ENCODE peak calls at places on chromosomes 13 and 19, in eight cellular contexts. T, A, M, I, V, Q, Z and D are unnamed samples.

GRCh38 chr13:23621316-23621645 is 51.1 kb downstream of the TNFRSF19 start:
- DNase-seq in M (peak), Z (peak), I (peak), V (peak), Q (no peak), T (no peak), A (peak), D (peak)

GRCh38 chr13:83622422-83622784 is 259.9 kb downstream of the SLITRK1 start:
- DNase-seq in V (peak), Q (no peak), I (peak), Z (peak), T (no peak), A (peak), M (peak), D (no peak)

GRCh38 chr19:49133621-49134454 is 14.5 kb downstream of the PPFIA3 start:
- DNase-seq in M (peak), A (peak), Q (peak), I (peak), Z (peak), V (peak), T (no peak), D (no peak)

GRCh38 chr13:58434943-58435342 is 803.4 kb downstream of the PCDH17 start:
- DNase-seq in M (no peak), I (no peak), Z (no peak), Q (no peak), T (no peak), V (no peak), A (no peak), D (no peak)

GRCh38 chr13:96710166-96710866 is 284.0 kb downstream of the OXGR1 start:
- DNase-seq in V (peak), Q (no peak), I (no peak), A (no peak), Z (peak), M (no peak), T (no peak), D (no peak)

GRCh38 chr13:23771966-23772365 is 117.2 kb downstream of the MIPEP start:
- DNase-seq in T (no peak), I (no peak), V (peak), M (no peak), A (no peak), Z (no peak), Q (no peak), D (no peak)

GRCh38 chr13:45370922-45371406 is 30.0 kb upstream of the TPT1 start:
- DNase-seq in Q (peak), A (peak), M (peak), V (peak), Z (peak), I (peak), T (peak), D (peak)

GRCh38 chr13:27341616-27342015 is 71.0 kb downstream of the RASL11A start:
- DNase-seq in M (no peak), V (no peak), T (no peak), Q (no peak), Z (no peak), A (peak), I (no peak), D (no peak)

GRCh38 chr13:24664726-24665409 is 15.3 kb upstream of the ATP12A start:
- DNase-seq in Q (no peak), V (peak), Z (peak), A (no peak), M (peak), T (no peak), I (peak), D (no peak)

GRCh38 chr19:18649371-18650047 is 12.7 kb downstream of the KLHL26 start:
- DNase-seq in M (peak), V (peak), T (peak), Z (peak), A (no peak), I (peak), Q (peak), D (no peak)

GRCh38 chr19:688214-688613 is 7.0 kb downstream of the PRSS57 start:
- DNase-seq in A (no peak), M (no peak), Z (no peak), T (no peak), V (no peak), Q (no peak), I (no peak), D (no peak)

GRCh38 chr19:741506-742131 is 9.3 kb upstream of the MISP start:
- DNase-seq in Q (no peak), I (no peak), T (no peak), Z (no peak), V (no peak), M (no peak), A (no peak), D (no peak)

GRCh38 chr19:33301011-33301899 is 1.1 kb downstream of the CEBPA start:
- DNase-seq in V (peak), Z (no peak), I (no peak), T (no peak), Q (peak), M (no peak), A (no peak), D (no peak)

GRCh38 chr19:44585371-44586141 is 27.8 kb upstream of the IGSF23 start:
- DNase-seq in Q (no peak), M (peak), T (no peak), A (peak), I (peak), V (peak), Z (peak), D (no peak)

GRCh38 chr13:102020611-102021216 is 381.1 kb downstream of the FGF14 start:
- DNase-seq in Z (peak), M (no peak), A (no peak), T (no peak), V (no peak), I (peak), Q (no peak), D (no peak)

GRCh38 chr19:49216076-49216475 is 58.5 kb downstream of the TRPM4 start:
- DNase-seq in T (no peak), Z (no peak), A (peak), I (peak), M (peak), V (peak), Q (no peak), D (no peak)

GRCh38 chr19:54201980-54202379 is 1.3 kb downstream of the RPS9 start:
- DNase-seq in M (no peak), T (no peak), Z (no peak), V (no peak), A (peak), Q (no peak), I (no peak), D (no peak)

GRCh38 chr13:21336609-21337008 is 122.5 kb downstream of the ZDHHC20 start:
- DNase-seq in M (no peak), T (no peak), Q (no peak), Z (no peak), V (no peak), I (no peak), A (no peak), D (no peak)

GRCh38 chr19:460877-461609 is at the start of gene SHC2:
- DNase-seq in V (peak), T (no peak), A (no peak), Q (peak), M (no peak), I (no peak), Z (no peak), D (no peak)

DNA sequence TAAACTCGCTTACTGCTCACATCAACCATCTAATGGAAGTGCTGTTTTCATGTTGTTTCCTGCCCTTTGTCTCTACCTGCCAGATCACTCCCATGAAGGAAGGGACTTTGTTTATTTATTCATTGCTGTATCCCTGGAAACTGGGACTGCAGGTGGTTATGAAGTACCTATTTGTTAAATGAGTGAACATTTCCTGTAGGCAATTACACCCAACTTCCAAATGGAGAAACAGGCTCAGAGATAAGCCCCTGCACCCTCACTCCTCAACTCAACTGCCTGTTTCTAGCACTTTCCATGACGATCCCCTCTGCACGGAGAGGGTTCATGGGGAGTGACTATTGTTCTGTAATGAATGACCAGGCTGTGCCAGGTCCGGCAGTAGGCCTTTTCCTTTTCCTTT is 1.9 kb upstream of the SELENOW start:
- DNase-seq in Z (no peak), A (no peak), Q (no peak), V (no peak), I (no peak), M (no peak), T (no peak), D (no peak)
- H3K4me3 ChIP-seq in Z (no peak), A (no peak), Q (no peak), V (no peak), I (no peak), M (no peak), T (no peak), D (no peak)

DNA sequence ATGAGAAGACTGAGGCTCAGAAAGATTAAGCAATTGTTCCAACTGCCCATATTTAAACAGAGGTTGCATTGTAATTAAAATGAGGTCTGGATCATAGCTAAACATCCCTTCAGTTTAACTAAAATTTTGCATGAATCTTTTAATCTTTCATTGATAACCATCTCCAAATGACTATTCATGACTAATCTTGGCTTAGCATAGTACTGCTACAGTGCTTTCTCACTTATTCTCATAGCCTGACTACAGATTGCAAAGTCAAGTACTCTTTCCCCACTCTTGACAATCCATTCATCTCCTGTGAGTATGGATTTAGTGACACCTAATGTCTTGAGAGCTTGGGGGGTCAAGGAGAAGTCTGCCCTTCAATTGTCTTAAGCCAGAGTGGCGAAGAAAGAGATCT is 258.4 kb downstream of the RFC3 start:
- DNase-seq in I (no peak), M (no peak), Q (no peak), A (no peak), T (no peak), V (peak), Z (peak), D (no peak)
- TF ChIP-seq CTCF in I (no peak), M (no peak), Q (no peak), A (no peak), T (no peak), V (no peak), Z (no peak), D (no peak)

GRCh38 chr19:56158170-56158757 is 17.2 kb downstream of the ZNF444 start:
- DNase-seq in V (no peak), Q (no peak), I (no peak), A (no peak), M (no peak), T (no peak), Z (no peak), D (no peak)

GRCh38 chr19:56161534-56161933 is 14.3 kb upstream of the GALP start:
- DNase-seq in Z (no peak), M (no peak), I (no peak), V (no peak), A (no peak), T (no peak), Q (no peak), D (no peak)

GRCh38 chr19:56162258-56162657 is 13.6 kb upstream of the GALP start:
- DNase-seq in T (no peak), M (peak), Q (no peak), I (peak), A (peak), V (no peak), Z (peak), D (no peak)

GRCh38 chr19:56159009-56159501 is 16.8 kb upstream of the GALP start:
- DNase-seq in Z (no peak), M (no peak), T (no peak), V (no peak), Q (no peak), A (no peak), I (no peak), D (no peak)

DNA sequence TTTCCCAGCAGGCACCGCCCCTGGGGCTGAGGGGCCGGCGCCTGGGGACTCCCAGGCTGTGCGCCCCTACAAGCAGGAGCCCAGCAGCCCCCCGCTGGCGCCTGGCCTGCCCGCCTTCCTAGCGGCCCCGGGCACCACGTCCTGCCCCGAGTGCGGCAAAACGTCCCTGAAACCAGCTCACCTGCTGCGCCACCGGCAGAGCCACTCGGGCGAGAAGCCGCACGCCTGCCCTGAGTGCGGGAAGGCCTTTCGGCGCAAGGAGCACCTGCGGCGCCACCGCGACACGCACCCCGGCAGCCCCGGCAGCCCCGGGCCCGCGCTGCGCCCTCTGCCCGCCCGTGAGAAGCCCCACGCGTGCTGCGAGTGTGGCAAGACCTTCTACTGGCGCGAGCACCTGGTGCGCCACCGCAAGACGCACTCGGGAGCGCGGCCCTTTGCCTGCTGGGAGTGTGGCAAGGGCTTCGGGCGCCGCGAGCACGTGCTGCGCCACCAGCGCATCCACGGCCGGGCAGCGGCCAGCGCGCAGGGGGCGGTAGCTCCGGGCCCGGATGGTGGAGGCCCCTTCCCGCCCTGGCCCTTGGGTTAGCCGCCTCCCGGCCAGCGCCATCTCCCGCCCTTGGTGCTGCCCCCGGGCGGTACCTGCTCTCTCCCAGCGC is 16.1 kb upstream of the GALP start:
- DNase-seq in T (no peak), A (no peak), V (no peak), M (no peak), Z (no peak), I (no peak), Q (no peak), D (no peak)
- H3K4me3 ChIP-seq in T (no peak), A (no peak), V (no peak), M (no peak), Z (no peak), I (no peak), Q (no peak), D (no peak)

DNA sequence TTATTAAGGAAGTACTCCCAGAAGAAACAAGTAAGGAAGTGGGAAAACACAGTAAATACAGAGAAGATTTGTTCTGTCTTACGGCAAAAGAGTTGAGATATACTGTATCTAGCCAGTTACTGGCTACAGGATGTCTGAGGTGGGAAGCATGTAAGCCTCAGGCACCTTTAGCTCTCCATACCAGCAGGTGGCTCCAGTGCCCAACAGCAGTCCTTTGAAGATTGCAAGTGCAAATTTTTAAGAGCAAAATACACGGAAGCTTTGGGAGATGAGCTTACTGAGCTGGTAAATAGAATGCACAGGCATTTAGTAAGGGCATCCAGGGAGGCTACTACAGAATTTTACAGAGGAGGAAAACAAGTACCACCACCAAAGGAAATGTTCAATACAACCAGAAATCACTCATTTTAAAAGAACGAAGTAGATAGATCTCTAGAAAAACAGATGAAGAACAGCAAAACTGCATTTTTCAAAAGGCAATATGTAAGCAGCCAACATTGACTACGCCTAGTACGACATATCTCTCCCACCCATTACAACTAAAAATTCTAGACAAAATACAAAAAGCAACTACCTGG is 57.9 kb upstream of the VSTM2B start:
- DNase-seq in A (peak), T (no peak), M (peak), V (no peak), I (no peak), Q (no peak), Z (no peak), D (peak)
- TF ChIP-seq CTCF in A (peak), T (peak), M (peak), V (peak), I (no peak), Q (no peak), Z (peak), D (peak)

GRCh38 chr13:42276683-42277082 is 4.7 kb downstream of the AKAP11 start:
- DNase-seq in Z (no peak), T (no peak), M (no peak), V (no peak), I (no peak), A (no peak), Q (no peak), D (no peak)

GRCh38 chr13:42274386-42275097 is 2.6 kb downstream of the AKAP11 start:
- DNase-seq in M (no peak), Z (no peak), I (no peak), A (no peak), Q (no peak), T (no peak), V (no peak), D (no peak)

GRCh38 chr13:42272776-42273175 is 824 bp downstream of the AKAP11 start:
- DNase-seq in A (no peak), Z (peak), I (no peak), V (no peak), M (no peak), T (no peak), Q (no peak), D (no peak)

GRCh38 chr13:42275506-42275905 is 3.6 kb downstream of the AKAP11 start:
- DNase-seq in Q (no peak), T (no peak), Z (no peak), M (no peak), A (no peak), I (no peak), V (no peak), D (no peak)

DNA sequence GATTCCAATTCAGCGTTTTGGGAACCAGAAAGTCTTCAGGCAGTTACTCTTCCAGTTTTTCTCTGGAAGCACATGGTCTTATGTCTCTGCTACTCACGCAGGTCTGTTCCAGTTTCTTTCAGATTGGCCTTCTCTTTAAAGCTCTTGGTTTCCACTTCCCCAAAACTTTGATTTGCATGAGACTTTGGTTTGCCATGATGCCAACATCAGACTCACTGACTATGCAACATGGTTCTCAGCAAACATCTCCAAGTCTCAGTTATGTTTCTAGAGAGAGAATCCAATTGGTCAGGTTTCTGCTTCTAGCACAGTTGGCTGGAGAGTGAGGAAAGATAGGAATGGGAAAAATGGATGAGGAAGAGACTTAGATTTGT is 3.1 kb downstream of the AKAP11 start:
- DNase-seq in Q (no peak), T (no peak), Z (no peak), M (no peak), I (no peak), V (no peak), A (no peak), D (no peak)
- H3K4me3 ChIP-seq in Q (no peak), T (no peak), Z (no peak), M (no peak), I (no peak), V (no peak), A (no peak), D (no peak)